ENCODE peak calls at places on chromosomes 12 and 14, in seven cellular contexts. T, H, B, K, N, A and U are unnamed samples.

GRCh38 chr14:64841121-64841611 is 38.5 kb downstream of the SPTB start:
- DNase-seq in H (peak; percentile 88), B (peak; percentile 75), T (no peak), A (peak; percentile 46), K (peak; percentile 79), N (peak; percentile 55), U (no peak)

GRCh38 chr12:93223440-93224426 is 154.0 kb upstream of the NUDT4 start:
- DNase-seq in A (no peak), T (no peak), H (peak; percentile 66), B (no peak), K (no peak), N (peak; percentile 61), U (no peak)

GRCh38 chr12:2636741-2637140 is 158.0 kb upstream of the FKBP4 start:
- DNase-seq in H (no peak), N (no peak), B (no peak), T (no peak), A (no peak), K (no peak), U (no peak)

GRCh38 chr12:38823314-38823713 is 82.1 kb downstream of the CPNE8 start:
- DNase-seq in B (no peak), H (no peak), A (no peak), T (no peak), K (no peak), N (no peak), U (no peak)

GRCh38 chr14:97270308-97270707 is 473.1 kb downstream of the VRK1 start:
- DNase-seq in A (no peak), T (no peak), N (no peak), B (no peak), K (no peak), H (peak; percentile 55), U (no peak)

GRCh38 chr12:128920468-128920867 is 67.2 kb downstream of the GLT1D1 start:
- DNase-seq in N (peak; percentile 41), H (peak; percentile 50), B (peak; percentile 37), K (no peak), T (no peak), A (no peak), U (no peak)

GRCh38 chr12:69648476-69648875 is 37.8 kb upstream of the LRRC10 start:
- DNase-seq in K (no peak), N (peak; percentile 95), H (peak; percentile 60), A (no peak), T (no peak), B (peak; percentile 88), U (no peak)

GRCh38 chr14:89331398-89331797 is 85.6 kb downstream of the FOXN3 start:
- DNase-seq in B (no peak), A (no peak), H (no peak), T (no peak), K (no peak), N (no peak), U (no peak)

GRCh38 chr14:36096090-36096489 is 80.4 kb downstream of the PTCSC3 start:
- DNase-seq in H (peak; percentile 37), T (no peak), N (peak; percentile 78), B (no peak), K (no peak), A (no peak), U (no peak)

GRCh38 chr12:32134144-32134888 is 27.7 kb downstream of the BICD1 start:
- DNase-seq in N (peak; percentile 69), K (peak; percentile 50), T (no peak), H (peak; percentile 84), B (peak; percentile 63), A (no peak), U (no peak)
- TF ChIP-seq CTCF in N (no peak), K (no peak), T (no peak), H (no peak), B (peak; percentile 46), A (no peak), U (no peak)

GRCh38 chr14:59268011-59268410 is 79.5 kb downstream of the DAAM1 start:
- DNase-seq in N (peak; percentile 49), B (no peak), K (no peak), A (no peak), T (no peak), H (peak; percentile 99), U (no peak)

GRCh38 chr14:59265808-59266207 is 77.3 kb downstream of the DAAM1 start:
- DNase-seq in H (peak; percentile 94), T (no peak), A (no peak), B (no peak), N (peak; percentile 60), K (no peak), U (no peak)

GRCh38 chr14:59261334-59261733 is 72.9 kb downstream of the DAAM1 start:
- DNase-seq in H (no peak), N (no peak), T (no peak), K (no peak), B (no peak), A (no peak), U (no peak)

GRCh38 chr14:59267046-59267445 is 78.6 kb downstream of the DAAM1 start:
- DNase-seq in H (no peak), N (no peak), B (no peak), A (no peak), T (no peak), K (no peak), U (no peak)

DNA sequence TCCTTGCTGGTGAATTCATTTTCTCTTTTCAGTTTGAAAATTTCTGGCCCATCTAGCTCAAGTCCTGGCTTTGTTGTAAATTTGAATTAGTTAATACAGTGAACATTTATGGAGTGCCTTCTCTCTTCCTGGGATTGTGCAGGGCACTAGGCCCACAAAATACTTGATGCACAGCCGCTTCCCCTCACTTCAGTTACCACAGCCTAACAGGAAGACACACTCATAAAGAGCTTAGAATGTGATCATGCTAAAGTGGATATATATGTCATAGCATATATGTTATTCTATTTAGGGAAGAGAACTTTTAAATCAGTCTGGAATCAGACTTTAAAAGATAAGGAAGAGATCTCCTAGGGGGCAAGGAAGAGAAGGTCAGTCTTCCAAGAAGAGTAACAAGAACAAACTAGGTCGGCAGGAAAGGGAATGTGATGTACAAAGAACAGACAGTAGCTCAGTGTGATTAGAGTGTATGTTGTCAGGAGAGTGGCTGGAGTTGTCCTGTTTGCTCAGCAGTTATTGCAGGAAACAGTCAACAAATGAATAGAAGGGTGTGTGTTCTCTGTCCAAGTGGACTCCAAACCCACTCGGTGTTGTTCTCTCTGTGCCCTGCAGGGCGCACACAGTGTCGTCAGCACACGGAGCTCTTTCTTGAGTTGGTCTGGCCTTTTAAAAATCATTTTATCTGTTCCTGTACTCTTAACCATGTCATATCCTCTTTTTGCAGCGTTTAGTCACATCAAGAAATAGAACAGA is 74.4 kb downstream of the DAAM1 start:
- DNase-seq in K (peak; percentile 47), H (peak; percentile 77), B (no peak), T (no peak), N (no peak), A (no peak), U (no peak)
- TF ChIP-seq CTCF in K (peak; percentile 19), H (peak; percentile 84), B (peak; percentile 46), T (peak; percentile 21), N (no peak), A (no peak), U (peak; percentile 61)

GRCh38 chr12:52369220-52369619 is 1.9 kb upstream of the KRT85 start:
- DNase-seq in H (no peak), T (no peak), B (no peak), K (no peak), N (no peak), A (no peak), U (no peak)

GRCh38 chr12:52372216-52373154 is 5.2 kb upstream of the KRT85 start:
- DNase-seq in N (peak; percentile 86), T (peak; percentile 71), H (peak; percentile 88), B (peak; percentile 83), A (peak; percentile 96), K (peak; percentile 82), U (peak; percentile 82)

GRCh38 chr12:52369809-52370208 is 2.5 kb upstream of the KRT85 start:
- DNase-seq in T (no peak), A (no peak), B (no peak), K (no peak), H (no peak), N (no peak), U (no peak)

GRCh38 chr12:52371716-52372115 is 4.4 kb upstream of the KRT85 start:
- DNase-seq in H (no peak), B (no peak), N (no peak), K (no peak), T (no peak), A (no peak), U (no peak)

DNA sequence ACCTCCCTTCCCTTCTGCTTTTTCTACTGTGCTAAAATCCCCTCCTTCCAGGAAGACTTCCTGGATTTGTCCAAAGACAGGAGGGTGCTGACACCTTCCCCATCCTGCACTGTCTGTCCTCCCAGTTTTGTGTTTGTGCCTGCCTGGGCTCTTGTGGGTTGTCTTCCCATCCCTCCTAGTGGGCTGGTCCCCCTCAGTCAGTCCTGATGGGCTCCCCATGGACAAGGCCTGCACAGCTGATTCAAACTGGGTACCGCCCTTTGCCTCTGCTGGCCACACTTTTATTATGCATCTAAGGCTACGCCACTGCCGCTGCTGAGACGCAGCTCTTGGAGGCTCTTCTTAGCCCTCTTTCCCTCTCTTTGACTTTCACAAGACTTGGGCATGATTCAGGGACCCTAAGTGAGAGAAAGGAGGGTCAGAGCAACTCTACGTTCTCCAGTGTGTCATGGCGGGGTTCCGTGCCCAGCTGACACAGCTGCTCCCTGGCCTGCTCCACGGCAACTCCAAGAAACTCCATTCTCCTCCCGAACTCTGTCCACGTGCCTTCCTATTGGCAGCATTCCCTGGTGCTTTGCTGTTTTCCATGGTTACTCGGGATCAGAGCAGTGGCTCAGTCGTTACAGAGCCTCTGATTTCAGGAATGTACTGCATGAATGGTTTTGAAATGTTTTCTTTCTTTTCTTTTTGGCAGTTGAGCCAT is 3.8 kb upstream of the KRT85 start:
- DNase-seq in N (peak; percentile 67), T (no peak), A (peak; percentile 95), B (peak; percentile 13), H (no peak), K (no peak), U (no peak)
- TF ChIP-seq CTCF in N (no peak), T (no peak), A (no peak), B (no peak), H (no peak), K (no peak), U (no peak)

GRCh38 chr12:49225551-49226166 is 36.8 kb upstream of the TUBA1A start:
- DNase-seq in T (no peak), H (peak; percentile 47), K (peak; percentile 23), N (peak; percentile 63), A (no peak), B (no peak), U (no peak)
- TF ChIP-seq CTCF in T (no peak), H (no peak), K (peak; percentile 66), N (peak; percentile 35), A (no peak), B (peak; percentile 18), U (no peak)

GRCh38 chr12:51976376-51977160 is 25.1 kb downstream of the ACVR1B start:
- DNase-seq in N (peak; percentile 89), A (no peak), T (no peak), H (no peak), B (peak; percentile 68), K (no peak), U (no peak)
- TF ChIP-seq CTCF in N (no peak), A (no peak), T (no peak), H (no peak), B (peak; percentile 35), K (no peak), U (no peak)